ENCODE peak calls at places on chromosome 12, in six cellular contexts. G is HCT116, Q is prostate gland, E is left lung, W is Peyer's patch, Z is A673. D is an unnamed sample. For H3K4me1, the result is how much of the 10 kb centered on the place peaks cover.

GRCh38 chr12:83843531-83843930 is 1069.1 kb downstream of the SLC6A15 start:
- DNase-seq in G (no peak), Q (no peak), E (no peak), W (no peak), Z (no peak), D (no peak)

GRCh38 chr12:24778486-24779304 is 170.2 kb downstream of the BCAT1 start:
- DNase-seq in G (no peak), Q (no peak), E (no peak), W (no peak), Z (peak), D (no peak)

GRCh38 chr12:43029971-43030370 is 440.4 kb upstream of the PRICKLE1 start:
- DNase-seq in G (no peak), Q (no peak), E (no peak), W (no peak), Z (no peak), D (no peak)

GRCh38 chr12:76123301-76124212 is 39.1 kb upstream of the NAP1L1 start:
- DNase-seq in G (no peak), Q (no peak), E (no peak), W (no peak), Z (no peak), D (no peak)

GRCh38 chr12:59404109-59404650 is 191.6 kb upstream of the SLC16A7 start:
- DNase-seq in G (no peak), Q (no peak), E (no peak), W (no peak), Z (no peak), D (no peak)

GRCh38 chr12:109309441-109310246 is 560 bp upstream of the FOXN4 start:
- DNase-seq in G (no peak), Q (no peak), E (no peak), W (no peak), Z (peak), D (no peak)

GRCh38 chr12:52362118-52362726 is 5.1 kb downstream of the KRT85 start:
- DNase-seq in G (no peak), Q (no peak), E (no peak), W (no peak), Z (no peak), D (no peak)

GRCh38 chr12:92505373-92506340 is 197.1 kb upstream of the PLEKHG7 start:
- DNase-seq in G (no peak), Q (no peak), E (peak), W (peak), Z (no peak), D (peak)

GRCh38 chr12:15546102-15546701 is 223.9 kb downstream of the PTPRO start:
- DNase-seq in G (no peak), Q (no peak), E (no peak), W (no peak), Z (no peak), D (no peak)

GRCh38 chr12:52352951-52353350 is 14.3 kb downstream of the KRT85 start:
- DNase-seq in G (no peak), Q (no peak), E (no peak), W (no peak), Z (no peak), D (no peak)

GRCh38 chr12:89016970-89017778 is 335.1 kb downstream of the DUSP6 start:
- DNase-seq in G (peak), Q (peak), E (no peak), W (peak), Z (peak), D (no peak)

GRCh38 chr12:7716391-7716790 is 5.2 kb downstream of the DPPA3 start:
- DNase-seq in G (peak), Q (no peak), E (no peak), W (no peak), Z (no peak), D (no peak)

GRCh38 chr12:96371787-96372699 is 28.2 kb downstream of the CDK17 start:
- DNase-seq in G (no peak), Q (no peak), E (no peak), W (no peak), Z (peak), D (no peak)

GRCh38 chr12:24072302-24072701 is 122.8 kb upstream of the SOX5 start:
- DNase-seq in G (no peak), Q (no peak), E (no peak), W (no peak), Z (no peak), D (no peak)

DNA sequence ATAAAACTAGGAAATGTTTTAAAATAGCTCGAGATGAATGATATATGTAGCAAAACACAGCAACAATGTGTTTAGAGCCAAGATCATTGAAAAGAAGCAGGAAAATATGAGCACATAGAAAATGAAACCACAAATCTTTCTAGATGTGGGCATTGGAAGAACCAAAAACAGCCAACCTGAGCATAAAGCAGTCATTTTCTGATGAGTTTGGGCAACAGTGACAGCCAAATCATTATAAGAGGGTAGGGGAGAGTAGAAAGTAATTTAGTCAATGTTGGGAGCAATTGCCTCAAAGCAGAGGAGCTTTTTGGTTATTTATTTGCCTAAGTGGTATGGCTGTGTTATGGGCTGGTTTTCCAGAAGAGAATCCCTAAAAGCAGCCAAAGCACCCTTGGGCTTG is 8.8 kb upstream of the BICDL1 start:
- DNase-seq in G (no peak), Q (no peak), E (no peak), W (no peak), Z (no peak), D (no peak)
- H3K4me1 ChIP-seq in G (under half), Q (under half), E (under half), W (under half), Z (under half), D (under half)

GRCh38 chr12:49748306-49748705 is 6.9 kb downstream of the TMBIM6 start:
- DNase-seq in G (no peak), Q (no peak), E (no peak), W (no peak), Z (no peak), D (no peak)
- H3K4me1 ChIP-seq in G (under half), Q (under half), E (under half), W (half or more), Z (under half), D (half or more)

DNA sequence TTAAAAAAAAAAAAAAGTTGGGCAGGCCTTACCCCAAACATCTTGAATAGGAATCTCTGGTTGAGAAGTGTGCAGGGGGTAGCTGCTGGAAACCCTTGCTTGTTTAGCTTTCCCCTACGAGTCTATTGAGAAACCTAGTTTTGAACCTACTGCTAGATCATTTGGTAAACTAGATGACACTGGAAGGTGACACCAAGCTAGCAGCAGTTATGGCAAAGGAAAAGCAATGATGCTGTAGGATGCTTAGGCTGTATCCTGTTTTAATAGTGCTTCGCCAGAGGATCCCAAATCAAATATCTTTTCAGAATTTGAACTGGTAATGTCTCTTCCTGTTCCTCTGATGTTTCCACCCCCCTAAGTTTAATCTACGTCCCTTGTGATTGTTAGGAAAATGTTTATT is 5.5 kb upstream of the PCED1B start:
- DNase-seq in G (no peak), Q (no peak), E (no peak), W (no peak), Z (no peak), D (no peak)
- H3K4me1 ChIP-seq in G (under half), Q (under half), E (under half), W (under half), Z (under half), D (under half)

DNA sequence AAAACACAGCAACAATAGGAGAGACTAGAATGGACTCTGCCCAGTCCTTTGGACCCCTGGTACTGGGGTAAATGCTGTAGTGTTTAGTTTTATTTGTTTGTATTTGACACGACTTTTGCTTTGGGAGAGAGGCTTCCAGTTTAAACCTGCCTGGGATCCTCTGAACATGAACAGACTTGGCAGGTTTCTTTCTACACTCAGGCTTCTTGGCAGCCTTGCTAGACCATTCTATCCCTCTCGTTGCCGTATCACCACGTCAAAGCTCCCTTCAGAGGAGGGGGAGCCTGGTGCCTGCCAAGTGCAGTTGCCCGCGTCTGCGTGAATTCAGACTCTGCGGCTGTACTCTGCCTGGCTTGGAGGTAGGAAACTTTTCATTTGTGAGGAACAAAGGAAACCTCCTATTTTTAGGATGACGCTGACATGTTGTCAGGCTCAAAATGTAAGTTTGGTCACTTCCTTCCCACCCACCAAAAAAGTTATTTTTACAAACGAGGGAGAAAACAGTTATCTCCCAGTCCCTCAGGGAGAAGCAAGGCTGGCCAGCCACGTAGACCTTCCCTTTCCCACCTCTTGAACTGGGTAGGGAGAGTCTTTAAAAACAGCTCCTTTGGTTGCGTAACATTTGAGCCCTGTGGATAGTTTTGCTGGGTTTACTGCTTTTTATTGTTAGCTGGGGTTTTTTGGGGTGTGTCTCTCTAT is 26.0 kb downstream of the CD9 start:
- DNase-seq in G (no peak), Q (peak), E (peak), W (no peak), Z (no peak), D (no peak)
- H3K4me1 ChIP-seq in G (half or more), Q (half or more), E (half or more), W (half or more), Z (under half), D (half or more)